ENCODE peak calls at places on chromosome 16, in six cellular contexts. One of them, this sample, is unnamed.

GRCh38 chr16:78140818-78141466 is 41.5 kb downstream of the WWOX start:
- DNase-seq in CD8-positive, alpha-beta T cell: no peak
- DNase-seq in fibroblast of villous mesenchyme: no peak
- DNase-seq in uterus: no peak
- DNase-seq in A673: no peak
- DNase-seq in A549: no peak
- DNase-seq in this sample: no peak

GRCh38 chr16:62477796-62478195 is 441.6 kb upstream of the CDH8 start:
- DNase-seq in CD8-positive, alpha-beta T cell: no peak
- DNase-seq in fibroblast of villous mesenchyme: no peak
- DNase-seq in uterus: no peak
- DNase-seq in A673: no peak
- DNase-seq in A549: no peak
- DNase-seq in this sample: no peak

GRCh38 chr16:78216166-78216745 is 116.8 kb downstream of the WWOX start:
- DNase-seq in CD8-positive, alpha-beta T cell: no peak
- DNase-seq in fibroblast of villous mesenchyme: no peak
- DNase-seq in uterus: no peak
- DNase-seq in A673: no peak
- DNase-seq in A549: no peak
- DNase-seq in this sample: no peak

GRCh38 chr16:4172070-4172469 is 55.8 kb upstream of the ADCY9 start:
- DNase-seq in CD8-positive, alpha-beta T cell: no peak
- DNase-seq in fibroblast of villous mesenchyme: peak
- DNase-seq in uterus: no peak
- DNase-seq in A673: no peak
- DNase-seq in A549: no peak
- DNase-seq in this sample: no peak

GRCh38 chr16:5633845-5634440 is 536.3 kb upstream of the EEF2KMT start:
- DNase-seq in CD8-positive, alpha-beta T cell: no peak
- DNase-seq in fibroblast of villous mesenchyme: no peak
- DNase-seq in uterus: no peak
- DNase-seq in A673: peak
- DNase-seq in A549: peak
- DNase-seq in this sample: no peak

GRCh38 chr16:10579965-10580918 is at the start of gene EMP2:
- DNase-seq in CD8-positive, alpha-beta T cell: no peak
- DNase-seq in fibroblast of villous mesenchyme: peak
- DNase-seq in uterus: peak
- DNase-seq in A673: peak
- DNase-seq in A549: peak
- DNase-seq in this sample: peak

GRCh38 chr16:11576427-11577289 is 10.1 kb downstream of the LITAF start:
- DNase-seq in CD8-positive, alpha-beta T cell: no peak
- DNase-seq in fibroblast of villous mesenchyme: no peak
- DNase-seq in uterus: no peak
- DNase-seq in A673: no peak
- DNase-seq in A549: peak
- DNase-seq in this sample: no peak

GRCh38 chr16:21167360-21167759 is 8.9 kb downstream of the LDAF1 start:
- DNase-seq in CD8-positive, alpha-beta T cell: no peak
- DNase-seq in fibroblast of villous mesenchyme: peak
- DNase-seq in uterus: no peak
- DNase-seq in A673: no peak
- DNase-seq in A549: peak
- DNase-seq in this sample: no peak

GRCh38 chr16:3188925-3189825 is 1.2 kb downstream of the OR1F1 start:
- DNase-seq in CD8-positive, alpha-beta T cell: peak
- DNase-seq in fibroblast of villous mesenchyme: peak
- DNase-seq in uterus: no peak
- DNase-seq in A673: peak
- DNase-seq in A549: peak
- DNase-seq in this sample: no peak

GRCh38 chr16:17944345-17944744 is 392.2 kb downstream of the NPIPA8 start:
- DNase-seq in CD8-positive, alpha-beta T cell: no peak
- DNase-seq in fibroblast of villous mesenchyme: no peak
- DNase-seq in uterus: no peak
- DNase-seq in A673: no peak
- DNase-seq in A549: no peak
- DNase-seq in this sample: no peak

GRCh38 chr16:4386951-4387565 is 15.4 kb downstream of the VASN start:
- DNase-seq in CD8-positive, alpha-beta T cell: no peak
- DNase-seq in fibroblast of villous mesenchyme: no peak
- DNase-seq in uterus: no peak
- DNase-seq in A673: no peak
- DNase-seq in A549: no peak
- DNase-seq in this sample: no peak

GRCh38 chr16:9134739-9135138 is 43.3 kb downstream of the HAPSTR1 start:
- DNase-seq in CD8-positive, alpha-beta T cell: peak
- DNase-seq in fibroblast of villous mesenchyme: peak
- DNase-seq in uterus: no peak
- DNase-seq in A673: peak
- DNase-seq in A549: peak
- DNase-seq in this sample: no peak

GRCh38 chr16:57667526-57668258 is 414 bp upstream of the ADGRG3 start:
- DNase-seq in CD8-positive, alpha-beta T cell: no peak
- DNase-seq in fibroblast of villous mesenchyme: peak
- DNase-seq in uterus: no peak
- DNase-seq in A673: no peak
- DNase-seq in A549: peak
- DNase-seq in this sample: no peak

GRCh38 chr16:11218324-11218962 is 37.6 kb downstream of the SOCS1 start:
- DNase-seq in CD8-positive, alpha-beta T cell: no peak
- DNase-seq in fibroblast of villous mesenchyme: no peak
- DNase-seq in uterus: no peak
- DNase-seq in A673: peak
- DNase-seq in A549: peak
- DNase-seq in this sample: no peak

GRCh38 chr16:11273721-11274324 is 394 bp upstream of the PRM3 start:
- DNase-seq in CD8-positive, alpha-beta T cell: no peak
- DNase-seq in fibroblast of villous mesenchyme: peak
- DNase-seq in uterus: no peak
- DNase-seq in A673: no peak
- DNase-seq in A549: peak
- DNase-seq in this sample: no peak

GRCh38 chr16:11402051-11402744 is 56.9 kb downstream of the RMI2 start:
- DNase-seq in CD8-positive, alpha-beta T cell: no peak
- DNase-seq in fibroblast of villous mesenchyme: peak
- DNase-seq in uterus: no peak
- DNase-seq in A673: no peak
- DNase-seq in A549: no peak
- DNase-seq in this sample: no peak

GRCh38 chr16:82580293-82580900 is 46.4 kb upstream of the CDH13 start:
- DNase-seq in CD8-positive, alpha-beta T cell: no peak
- DNase-seq in fibroblast of villous mesenchyme: peak
- DNase-seq in uterus: no peak
- DNase-seq in A673: peak
- DNase-seq in A549: peak
- DNase-seq in this sample: no peak

GRCh38 chr16:12158428-12158827 is 181.9 kb downstream of the SNX29 start:
- DNase-seq in CD8-positive, alpha-beta T cell: no peak
- DNase-seq in fibroblast of villous mesenchyme: peak
- DNase-seq in uterus: no peak
- DNase-seq in A673: no peak
- DNase-seq in A549: no peak
- DNase-seq in this sample: no peak

GRCh38 chr16:21566891-21567414 is 32.4 kb upstream of the METTL9 start:
- DNase-seq in CD8-positive, alpha-beta T cell: no peak
- DNase-seq in fibroblast of villous mesenchyme: no peak
- DNase-seq in uterus: peak
- DNase-seq in A673: no peak
- DNase-seq in A549: no peak
- DNase-seq in this sample: peak

GRCh38 chr16:89071686-89072182 is 21.9 kb upstream of the ACSF3 start:
- DNase-seq in CD8-positive, alpha-beta T cell: no peak
- DNase-seq in fibroblast of villous mesenchyme: peak
- DNase-seq in uterus: no peak
- DNase-seq in A673: no peak
- DNase-seq in A549: no peak
- DNase-seq in this sample: no peak
- TF ChIP-seq CTCF in CD8-positive, alpha-beta T cell: no peak
- TF ChIP-seq CTCF in fibroblast of villous mesenchyme: no peak
- TF ChIP-seq CTCF in uterus: no peak
- TF ChIP-seq CTCF in A673: peak
- TF ChIP-seq CTCF in A549: no peak
- TF ChIP-seq CTCF in this sample: no peak

GRCh38 chr16:30430428-30430970 is 669 bp upstream of the DCTPP1 start:
- DNase-seq in CD8-positive, alpha-beta T cell: no peak
- DNase-seq in fibroblast of villous mesenchyme: no peak
- DNase-seq in uterus: peak
- DNase-seq in A673: no peak
- DNase-seq in A549: no peak
- DNase-seq in this sample: no peak
- TF ChIP-seq CTCF in CD8-positive, alpha-beta T cell: peak
- TF ChIP-seq CTCF in fibroblast of villous mesenchyme: no peak
- TF ChIP-seq CTCF in uterus: no peak
- TF ChIP-seq CTCF in A673: peak
- TF ChIP-seq CTCF in A549: no peak
- TF ChIP-seq CTCF in this sample: peak

GRCh38 chr16:74817851-74818250 is 43.2 kb upstream of the FA2H start:
- DNase-seq in CD8-positive, alpha-beta T cell: no peak
- DNase-seq in fibroblast of villous mesenchyme: no peak
- DNase-seq in uterus: no peak
- DNase-seq in A673: no peak
- DNase-seq in A549: no peak
- DNase-seq in this sample: no peak
- TF ChIP-seq CTCF in CD8-positive, alpha-beta T cell: no peak
- TF ChIP-seq CTCF in fibroblast of villous mesenchyme: no peak
- TF ChIP-seq CTCF in uterus: no peak
- TF ChIP-seq CTCF in A673: no peak
- TF ChIP-seq CTCF in A549: no peak
- TF ChIP-seq CTCF in this sample: no peak

GRCh38 chr16:1781758-1782407 is 488 bp downstream of the SPSB3 start:
- DNase-seq in CD8-positive, alpha-beta T cell: peak
- DNase-seq in fibroblast of villous mesenchyme: peak
- DNase-seq in uterus: peak
- DNase-seq in A673: peak
- DNase-seq in A549: no peak
- DNase-seq in this sample: no peak
- TF ChIP-seq CTCF in CD8-positive, alpha-beta T cell: peak
- TF ChIP-seq CTCF in fibroblast of villous mesenchyme: no peak
- TF ChIP-seq CTCF in uterus: no peak
- TF ChIP-seq CTCF in A673: peak
- TF ChIP-seq CTCF in A549: no peak
- TF ChIP-seq CTCF in this sample: peak

GRCh38 chr16:87437911-87438610 is 45.9 kb downstream of the MAP1LC3B start:
- DNase-seq in CD8-positive, alpha-beta T cell: no peak
- DNase-seq in fibroblast of villous mesenchyme: peak
- DNase-seq in uterus: no peak
- DNase-seq in A673: no peak
- DNase-seq in A549: no peak
- DNase-seq in this sample: no peak
- TF ChIP-seq CTCF in CD8-positive, alpha-beta T cell: no peak
- TF ChIP-seq CTCF in fibroblast of villous mesenchyme: no peak
- TF ChIP-seq CTCF in uterus: no peak
- TF ChIP-seq CTCF in A673: peak
- TF ChIP-seq CTCF in A549: no peak
- TF ChIP-seq CTCF in this sample: no peak

GRCh38 chr16:64089697-64090096 is 1032.2 kb downstream of the CDH11 start:
- DNase-seq in CD8-positive, alpha-beta T cell: no peak
- DNase-seq in fibroblast of villous mesenchyme: peak
- DNase-seq in uterus: no peak
- DNase-seq in A673: peak
- DNase-seq in A549: peak
- DNase-seq in this sample: no peak
- TF ChIP-seq CTCF in CD8-positive, alpha-beta T cell: no peak
- TF ChIP-seq CTCF in fibroblast of villous mesenchyme: peak
- TF ChIP-seq CTCF in uterus: peak
- TF ChIP-seq CTCF in A673: peak
- TF ChIP-seq CTCF in A549: peak
- TF ChIP-seq CTCF in this sample: peak

GRCh38 chr16:85363881-85364280 is 249.2 kb upstream of the GSE1 start:
- DNase-seq in CD8-positive, alpha-beta T cell: no peak
- DNase-seq in fibroblast of villous mesenchyme: peak
- DNase-seq in uterus: no peak
- DNase-seq in A673: no peak
- DNase-seq in A549: no peak
- DNase-seq in this sample: no peak

GRCh38 chr16:85362443-85362842 is 250.2 kb upstream of the CIBAR2 start:
- DNase-seq in CD8-positive, alpha-beta T cell: no peak
- DNase-seq in fibroblast of villous mesenchyme: no peak
- DNase-seq in uterus: no peak
- DNase-seq in A673: no peak
- DNase-seq in A549: no peak
- DNase-seq in this sample: no peak

GRCh38 chr16:85364323-85365040 is 248.6 kb upstream of the GSE1 start:
- DNase-seq in CD8-positive, alpha-beta T cell: no peak
- DNase-seq in fibroblast of villous mesenchyme: no peak
- DNase-seq in uterus: no peak
- DNase-seq in A673: no peak
- DNase-seq in A549: no peak
- DNase-seq in this sample: no peak

GRCh38 chr16:85365120-85365519 is 248.0 kb upstream of the GSE1 start:
- DNase-seq in CD8-positive, alpha-beta T cell: no peak
- DNase-seq in fibroblast of villous mesenchyme: no peak
- DNase-seq in uterus: no peak
- DNase-seq in A673: no peak
- DNase-seq in A549: no peak
- DNase-seq in this sample: no peak

DNA sequence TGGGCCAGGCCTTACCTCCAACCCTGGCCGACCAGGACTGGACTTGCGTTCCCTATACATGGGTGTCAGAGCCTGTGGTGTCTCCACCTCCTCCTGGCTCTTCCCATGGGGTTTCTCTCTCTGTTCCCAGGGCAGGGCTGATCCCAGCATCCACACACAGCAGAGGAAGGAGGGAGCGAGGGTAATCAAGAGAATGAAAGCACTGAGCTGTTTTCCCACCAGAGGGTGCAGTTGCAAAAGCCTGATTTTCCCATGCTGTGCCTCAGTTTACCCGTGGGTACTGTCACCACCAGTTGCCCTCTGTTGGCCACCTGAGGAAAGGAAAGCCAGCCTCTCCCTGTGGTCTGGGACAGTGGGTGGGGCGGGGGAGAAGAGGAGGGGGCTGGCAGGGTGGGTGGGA is 249.7 kb upstream of the GSE1 start:
- DNase-seq in CD8-positive, alpha-beta T cell: no peak
- DNase-seq in fibroblast of villous mesenchyme: no peak
- DNase-seq in uterus: no peak
- DNase-seq in A673: no peak
- DNase-seq in A549: no peak
- DNase-seq in this sample: no peak
- TF ChIP-seq CTCF in CD8-positive, alpha-beta T cell: no peak
- TF ChIP-seq CTCF in fibroblast of villous mesenchyme: no peak
- TF ChIP-seq CTCF in uterus: no peak
- TF ChIP-seq CTCF in A673: no peak
- TF ChIP-seq CTCF in A549: no peak
- TF ChIP-seq CTCF in this sample: no peak

GRCh38 chr16:50653633-50654524 is 27.2 kb downstream of the SNX20 start:
- DNase-seq in CD8-positive, alpha-beta T cell: no peak
- DNase-seq in fibroblast of villous mesenchyme: no peak
- DNase-seq in uterus: no peak
- DNase-seq in A673: no peak
- DNase-seq in A549: no peak
- DNase-seq in this sample: no peak
- TF ChIP-seq CTCF in CD8-positive, alpha-beta T cell: no peak
- TF ChIP-seq CTCF in fibroblast of villous mesenchyme: no peak
- TF ChIP-seq CTCF in uterus: no peak
- TF ChIP-seq CTCF in A673: no peak
- TF ChIP-seq CTCF in A549: no peak
- TF ChIP-seq CTCF in this sample: no peak

This sample was measured in type B pancreatic cell.